ENCODE peak calls at places on chromosome 1, in eight cellular contexts. F is PC-3, G is IMR-90, W is neuronal stem cell, A is astrocyte, O is GM23248, Q is fibroblast of lung, K is neural progenitor cell. H is an unnamed sample.
A peak's percentile ranks its signal among the peaks of the same experiment; 100 is the strongest.

GRCh38 chr1:178488393-178488792 is 8.4 kb downstream of the CLEC20A start:
- DNase-seq in F (no peak), Q (no peak), A (no peak), K (no peak), G (no peak), W (no peak), O (no peak), H (peak; percentile 74)

GRCh38 chr1:240794061-240794843 is 182.3 kb upstream of the GREM2 start:
- DNase-seq in F (no peak), Q (no peak), K (no peak), W (no peak), G (no peak), O (no peak), A (no peak), H (no peak)

GRCh38 chr1:228404107-228404720 is 2.4 kb downstream of the TRIM11 start:
- DNase-seq in G (no peak), K (no peak), Q (no peak), O (no peak), A (no peak), W (no peak), F (no peak), H (peak; percentile 39)

GRCh38 chr1:99548924-99549605 is 96.8 kb upstream of the PALMD start:
- DNase-seq in F (no peak), K (no peak), Q (peak; percentile 69), A (peak; percentile 63), O (no peak), G (peak; percentile 41), W (no peak), H (no peak)

GRCh38 chr1:197544130-197544529 is 231.2 kb downstream of the DENND1B start:
- DNase-seq in A (no peak), G (no peak), W (no peak), K (no peak), O (no peak), Q (no peak), F (no peak), H (no peak)

GRCh38 chr1:30874176-30874575 is 34.4 kb downstream of the SDC3 start:
- DNase-seq in G (no peak), O (no peak), A (no peak), Q (no peak), W (no peak), F (no peak), K (no peak), H (peak; percentile 75)

GRCh38 chr1:89148259-89148658 is 22.3 kb upstream of the GBP2 start:
- DNase-seq in F (no peak), K (no peak), W (no peak), G (no peak), O (no peak), A (no peak), Q (no peak), H (no peak)

GRCh38 chr1:44721521-44722361 is 9.2 kb downstream of the RNU5D-1 start:
- DNase-seq in Q (peak; percentile 95), A (peak; percentile 94), K (no peak), O (peak; percentile 58), F (peak; percentile 86), G (peak; percentile 91), W (no peak), H (peak; percentile 93)

GRCh38 chr1:13813398-13814012 is 113.5 kb downstream of the PRDM2 start:
- DNase-seq in K (peak; percentile 72), A (no peak), W (peak; percentile 29), O (peak; percentile 46), Q (no peak), F (no peak), G (no peak), H (peak; percentile 86)

GRCh38 chr1:192788184-192788583 is 20.7 kb upstream of the RGS2 start:
- DNase-seq in O (peak; percentile 97), Q (peak; percentile 84), K (peak; percentile 26), A (peak; percentile 77), G (peak; percentile 85), W (peak; percentile 12), F (peak; percentile 64), H (peak; percentile 87)

GRCh38 chr1:68291763-68292384 is 59.6 kb upstream of the WLS start:
- DNase-seq in F (no peak), G (peak; percentile 42), Q (peak; percentile 67), W (no peak), O (peak; percentile 38), A (peak; percentile 59), K (no peak), H (peak; percentile 67)

GRCh38 chr1:7171168-7171567 is 385.9 kb downstream of the CAMTA1 start:
- DNase-seq in A (no peak), Q (no peak), K (no peak), W (no peak), F (no peak), G (no peak), O (no peak), H (no peak)

GRCh38 chr1:186152227-186152944 is 222.7 kb downstream of the TPR start:
- DNase-seq in W (no peak), O (peak; percentile 62), K (peak; percentile 3), Q (peak; percentile 83), G (peak; percentile 75), F (peak; percentile 92), A (peak; percentile 76), H (no peak)

GRCh38 chr1:197666769-197667285 is 108.5 kb downstream of the DENND1B start:
- DNase-seq in W (no peak), A (no peak), K (no peak), G (no peak), F (no peak), O (no peak), Q (no peak), H (no peak)

GRCh38 chr1:47682786-47683350 is 245.0 kb downstream of the FOXD2 start:
- DNase-seq in O (no peak), K (no peak), F (no peak), G (no peak), W (no peak), A (no peak), Q (no peak), H (no peak)

GRCh38 chr1:156113263-156114004 is 1.1 kb upstream of the LMNA start:
- DNase-seq in G (no peak), A (no peak), F (no peak), K (peak; percentile 26), Q (no peak), O (peak; percentile 80), W (no peak), H (no peak)

GRCh38 chr1:22089787-22090186 is 37.3 kb downstream of the CDC42 start:
- DNase-seq in A (no peak), G (no peak), F (no peak), Q (no peak), K (peak; percentile 34), W (no peak), O (no peak), H (no peak)

GRCh38 chr1:191662746-191663145 is 495.5 kb upstream of the RGS18 start:
- DNase-seq in G (no peak), W (no peak), A (no peak), O (no peak), Q (no peak), K (no peak), F (no peak), H (no peak)

GRCh38 chr1:3914331-3914851 is 14.3 kb upstream of the C1orf174 start:
- DNase-seq in O (no peak), G (no peak), W (no peak), Q (no peak), K (no peak), A (no peak), F (no peak), H (peak; percentile 58)

DNA sequence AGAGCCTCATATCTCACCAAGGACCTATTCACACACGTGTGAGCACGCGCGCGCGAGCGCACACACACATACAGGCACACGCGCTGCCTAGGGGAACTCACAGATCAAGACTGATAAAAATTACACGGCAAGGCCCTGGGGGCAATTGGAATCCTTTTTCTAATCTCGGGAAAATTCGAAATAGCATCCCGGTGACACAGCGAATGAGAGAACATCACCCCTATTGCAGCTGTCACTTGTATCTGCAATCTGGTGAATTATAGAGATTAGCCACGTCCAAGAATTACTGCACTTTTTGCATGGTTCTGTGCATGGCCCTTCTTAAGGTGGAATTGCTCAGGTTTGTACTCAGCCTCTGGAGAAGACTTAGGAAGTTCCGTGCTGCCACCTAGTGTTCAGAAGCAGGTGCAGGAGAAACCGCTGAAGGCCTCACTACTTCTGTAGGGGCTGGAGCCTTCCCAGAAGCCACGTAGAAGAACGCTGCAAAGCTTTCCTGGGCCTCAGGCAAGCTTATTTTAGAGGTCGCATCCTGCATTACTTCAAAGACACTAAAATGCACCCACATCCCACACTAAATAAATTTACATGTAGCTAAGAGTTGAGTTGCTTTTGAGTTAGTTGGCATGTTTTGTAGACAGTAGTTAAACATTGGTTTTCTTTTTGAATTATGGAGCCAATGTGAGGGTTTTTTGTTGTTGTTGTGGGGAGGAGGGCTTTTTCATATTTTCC is 229.2 kb upstream of the CAMK1G start:
- DNase-seq in A (peak; percentile 85), F (peak; percentile 98), G (peak; percentile 92), W (peak; percentile 81), K (peak; percentile 94), Q (peak; percentile 90), O (peak; percentile 93), H (peak; percentile 86)
- H2AFZ ChIP-seq in A (no peak overlapping the region), F (peak overlapping the region; percentile 58), G (peak overlapping the region; percentile 74), W (no peak overlapping the region), K (peak overlapping the region; percentile 87), Q (peak overlapping the region; percentile 64), O (peak overlapping the region; percentile 62), H (peak overlapping the region; percentile 89)

GRCh38 chr1:204927673-204928641 is 57.3 kb downstream of the NFASC start:
- DNase-seq in W (no peak), A (no peak), Q (no peak), F (no peak), O (no peak), G (no peak), K (no peak), H (peak; percentile 39)

GRCh38 chr1:204924013-204924759 is 53.5 kb downstream of the NFASC start:
- DNase-seq in K (peak; percentile 20), G (no peak), W (no peak), O (peak; percentile 22), F (peak; percentile 57), A (peak; percentile 32), Q (peak; percentile 50), H (no peak)

GRCh38 chr1:204923209-204923608 is 52.5 kb downstream of the NFASC start:
- DNase-seq in A (no peak), G (no peak), Q (no peak), F (no peak), K (peak; percentile 24), O (no peak), W (no peak), H (no peak)

GRCh38 chr1:204923626-204924012 is 53.0 kb downstream of the NFASC start:
- DNase-seq in K (no peak), Q (no peak), O (no peak), A (no peak), W (no peak), G (no peak), F (no peak), H (no peak)

GRCh38 chr1:204925701-204926100 is 55.0 kb downstream of the NFASC start:
- DNase-seq in G (no peak), K (no peak), F (no peak), Q (no peak), A (no peak), W (no peak), O (no peak), H (no peak)
- H3K27me3 ChIP-seq in G (peaks cover 19% of the 10 kb centered on the region), K (no peaks in the 10 kb centered on the region), F (peaks cover 51% of the 10 kb centered on the region), Q (no peaks in the 10 kb centered on the region), A (no peaks in the 10 kb centered on the region), W (peaks cover 7% of the 10 kb centered on the region), O (no peaks in the 10 kb centered on the region), H (no peaks in the 10 kb centered on the region)

GRCh38 chr1:19074902-19075721 is 118.6 kb upstream of the IFFO2 start:
- DNase-seq in G (no peak), O (no peak), A (peak; percentile 37), K (no peak), W (no peak), Q (peak; percentile 53), F (no peak), H (peak; percentile 64)
- H3K36me3 ChIP-seq in G (peaks cover 71% of the 10 kb centered on the region), O (peaks cover 54% of the 10 kb centered on the region), A (peaks cover 60% of the 10 kb centered on the region), K (no peaks in the 10 kb centered on the region), W (peaks cover 76% of the 10 kb centered on the region), Q (peaks cover 50% of the 10 kb centered on the region), F (peaks cover 54% of the 10 kb centered on the region), H (peaks cover 73% of the 10 kb centered on the region)

GRCh38 chr1:91850708-91851107 is 35.2 kb downstream of the TGFBR3 start:
- DNase-seq in F (no peak), K (no peak), G (no peak), W (no peak), A (no peak), O (no peak), Q (no peak), H (no peak)
- H2AFZ ChIP-seq in F (peak overlapping the region; percentile 61), K (no peak overlapping the region), G (no peak overlapping the region), W (no peak overlapping the region), A (no peak overlapping the region), O (peak overlapping the region; percentile 53), Q (no peak overlapping the region), H (peak overlapping the region; percentile 90)

H was measured in osteoblast.